ENCODE peak calls at places on chromosomes 4 and X, in five cellular contexts. U is thoracic aorta, W is heart right ventricle, V is OCI-LY7, D is Peyer's patch. R is an unnamed sample.
A peak's percentile ranks its signal among the peaks of the same experiment; 100 is the strongest.

GRCh38 chrX:48902776-48903175 is 5.0 kb downstream of the PQBP1 start:
- DNase-seq in U (no peak), W (no peak), V (no peak), D (no peak), R (no peak)

GRCh38 chr4:94304365-94304971 is 38.2 kb downstream of the HPGDS start:
- DNase-seq in U (no peak), W (no peak), V (peak; percentile 10), D (no peak), R (peak; percentile 31)

GRCh38 chr4:116598155-116598979 is 487.0 kb downstream of the TRAM1L1 start:
- DNase-seq in U (no peak), W (no peak), V (no peak), D (no peak), R (no peak)

GRCh38 chr4:152340818-152341217 is 195.1 kb downstream of the FBXW7 start:
- DNase-seq in U (no peak), W (no peak), V (no peak), D (no peak), R (no peak)

GRCh38 chrX:83077606-83078005 is 430.5 kb upstream of the POU3F4 start:
- DNase-seq in U (no peak), W (no peak), V (no peak), D (no peak), R (no peak)

GRCh38 chrX:20472148-20472547 is 205.4 kb upstream of the RPS6KA3 start:
- DNase-seq in U (no peak), W (no peak), V (no peak), D (no peak), R (no peak)

GRCh38 chr4:137998666-137999429 is 243.3 kb downstream of the SLC7A11 start:
- DNase-seq in U (no peak), W (no peak), V (no peak), D (no peak), R (no peak)

GRCh38 chr4:8699479-8700145 is 107.0 kb downstream of the CPZ start:
- DNase-seq in U (no peak), W (no peak), V (no peak), D (no peak), R (no peak)

GRCh38 chr4:152206185-152206584 is 329.7 kb downstream of the FBXW7 start:
- DNase-seq in U (no peak), W (no peak), V (no peak), D (no peak), R (no peak)

GRCh38 chrX:78708171-78708570 is 39.3 kb upstream of the LPAR4 start:
- DNase-seq in U (no peak), W (no peak), V (no peak), D (no peak), R (no peak)

GRCh38 chrX:103513476-103514108 is 5.7 kb downstream of the RAB40A start:
- DNase-seq in U (no peak), W (no peak), V (no peak), D (no peak), R (no peak)

GRCh38 chrX:137568741-137569469 is 3.0 kb downstream of the ZIC3 start:
- DNase-seq in U (no peak), W (no peak), V (no peak), D (no peak), R (no peak)
- H3K27ac ChIP-seq in U (no peak overlapping the region), W (no peak overlapping the region), V (no peak overlapping the region), D (no peak overlapping the region), R (no peak overlapping the region)

DNA sequence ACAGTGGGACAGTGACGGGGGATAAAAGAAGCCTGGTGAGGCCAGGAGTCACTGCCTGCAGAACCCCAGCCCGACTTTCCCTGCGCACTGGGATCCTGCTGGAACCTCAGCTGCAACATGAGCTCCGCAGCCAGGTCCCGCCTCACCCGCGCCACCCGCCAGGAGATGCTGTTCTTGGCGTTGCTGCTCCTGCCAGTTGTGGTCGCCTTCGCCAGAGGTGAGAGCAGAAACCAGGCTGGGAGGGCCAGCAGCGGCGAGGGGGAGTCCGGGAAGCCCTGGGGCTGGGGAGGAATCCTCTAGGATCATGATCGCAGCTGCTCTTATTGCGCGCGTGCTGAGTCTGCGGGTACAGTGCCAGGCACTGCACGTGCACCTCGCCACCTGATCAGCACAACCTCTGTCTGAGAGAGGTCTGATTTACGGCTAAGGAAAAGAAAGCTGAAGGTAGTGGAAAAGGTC is at the start of gene PF4V1:
- DNase-seq in U (no peak), W (peak; percentile 34), V (no peak), D (peak; percentile 58), R (no peak)
- TF ChIP-seq CTCF in U (peak; percentile 13), W (no peak), V (no peak), D (no peak), R (no peak)

GRCh38 chr4:123856689-123857545 is 460.3 kb downstream of the SPRY1 start:
- DNase-seq in U (no peak), W (peak; percentile 24), V (no peak), D (no peak), R (no peak)
- H3K27ac ChIP-seq in U (peak overlapping the region; percentile 57), W (peak overlapping the region; percentile 74), V (no peak overlapping the region), D (peak overlapping the region; percentile 67), R (no peak overlapping the region)

DNA sequence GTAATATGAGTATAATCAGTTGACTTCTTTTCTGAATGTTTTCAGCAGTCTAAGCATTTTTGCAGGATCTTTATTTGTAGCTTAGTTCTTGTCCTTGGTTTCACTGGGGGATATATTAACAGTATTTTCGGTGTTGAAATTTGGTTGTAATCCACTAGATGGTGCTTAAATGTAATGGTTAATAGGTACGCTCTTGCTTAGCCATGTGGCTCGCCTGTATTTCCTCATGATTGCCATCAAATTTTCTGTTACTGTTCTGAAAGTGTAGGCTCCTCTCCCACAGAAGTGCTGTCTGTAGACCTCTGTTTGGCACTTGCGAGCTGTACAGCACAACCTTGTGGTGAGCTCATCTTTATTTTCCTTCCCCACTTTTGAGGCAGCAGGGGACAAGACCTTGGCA is 3.9 kb upstream of the FAAH2 start:
- DNase-seq in U (no peak), W (no peak), V (peak; percentile 12), D (no peak), R (no peak)
- TF ChIP-seq CTCF in U (no peak), W (no peak), V (peak; percentile 48), D (no peak), R (no peak)

GRCh38 chrX:125205084-125205917 is 114.4 kb upstream of the TEX13C start:
- DNase-seq in U (no peak), W (peak; percentile 34), V (no peak), D (no peak), R (peak; percentile 14)
- H3K27ac ChIP-seq in U (peak overlapping the region; percentile 49), W (no peak overlapping the region), V (no peak overlapping the region), D (no peak overlapping the region), R (no peak overlapping the region)

DNA sequence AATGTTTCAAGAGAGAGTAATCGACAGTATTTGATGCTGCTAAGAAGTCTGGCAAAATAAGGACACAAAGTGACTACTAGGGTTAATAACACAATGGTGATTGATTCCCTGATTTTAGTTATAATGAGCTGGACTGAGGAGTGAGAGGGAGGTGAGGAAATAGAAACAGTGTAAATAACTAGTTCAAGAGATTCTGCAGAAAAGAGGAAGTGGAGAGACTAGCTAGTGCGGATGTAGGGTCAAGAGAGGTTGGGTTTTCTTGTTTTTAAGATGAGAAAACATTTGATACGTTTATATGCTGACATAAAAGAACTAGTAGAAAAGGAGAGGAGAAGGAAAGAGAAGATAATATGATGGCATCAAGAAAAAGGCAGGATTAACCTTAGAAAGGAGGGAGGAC is 12.2 kb upstream of the TRPC5 start:
- DNase-seq in U (no peak), W (no peak), V (no peak), D (no peak), R (no peak)
- TF ChIP-seq CTCF in U (no peak), W (no peak), V (no peak), D (no peak), R (no peak)

GRCh38 chr4:25449270-25449669 is 72.2 kb downstream of the ANAPC4 start:
- DNase-seq in U (no peak), W (no peak), V (no peak), D (no peak), R (no peak)
- H3K27ac ChIP-seq in U (no peak overlapping the region), W (no peak overlapping the region), V (no peak overlapping the region), D (no peak overlapping the region), R (no peak overlapping the region)

GRCh38 chr4:99723555-99724450 is 66.2 kb upstream of the C4orf54 start:
- DNase-seq in U (peak; percentile 6), W (peak; percentile 58), V (no peak), D (peak; percentile 76), R (peak; percentile 82)
- TF ChIP-seq CTCF in U (no peak), W (no peak), V (peak; percentile 33), D (no peak), R (no peak)

GRCh38 chr4:159142985-159143384 is 40.1 kb downstream of the RAPGEF2 start:
- DNase-seq in U (no peak), W (no peak), V (no peak), D (no peak), R (no peak)

GRCh38 chr4:159141193-159141592 is 38.3 kb downstream of the RAPGEF2 start:
- DNase-seq in U (no peak), W (no peak), V (no peak), D (no peak), R (no peak)

GRCh38 chr4:159145318-159146006 is 42.6 kb downstream of the RAPGEF2 start:
- DNase-seq in U (no peak), W (no peak), V (no peak), D (no peak), R (no peak)

GRCh38 chr4:159144112-159144694 is 41.3 kb downstream of the RAPGEF2 start:
- DNase-seq in U (no peak), W (no peak), V (no peak), D (no peak), R (no peak)

GRCh38 chr4:159142254-159142653 is 39.4 kb downstream of the RAPGEF2 start:
- DNase-seq in U (no peak), W (no peak), V (no peak), D (no peak), R (peak; percentile 9)
- H3K27ac ChIP-seq in U (no peak overlapping the region), W (no peak overlapping the region), V (no peak overlapping the region), D (no peak overlapping the region), R (no peak overlapping the region)

DNA sequence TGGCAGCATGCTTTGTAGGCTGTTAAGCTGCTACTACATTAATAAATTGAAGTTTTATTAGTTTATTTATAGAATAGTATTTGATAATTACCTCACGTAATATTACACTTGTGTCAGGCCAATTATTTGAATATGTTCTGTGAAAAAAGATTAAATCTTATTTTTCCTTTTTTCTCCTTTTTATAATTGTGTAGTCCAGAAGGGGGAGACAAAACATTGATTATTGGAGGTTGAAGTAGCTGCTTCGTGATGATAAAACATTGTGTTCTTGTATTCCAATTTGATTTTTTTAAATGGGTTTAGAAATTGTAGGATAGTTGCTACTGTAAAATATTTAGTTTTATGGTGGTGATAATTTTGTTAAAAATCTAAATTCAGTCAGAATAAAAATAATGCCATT is 85.7 kb downstream of the DIAPH2 start:
- DNase-seq in U (no peak), W (no peak), V (peak; percentile 23), D (no peak), R (peak; percentile 1)
- TF ChIP-seq CTCF in U (no peak), W (peak; percentile 37), V (peak; percentile 79), D (no peak), R (peak; percentile 30)